ENCODE peak calls at places on chromosomes 12 and 14, in eight cellular contexts. Z is fibroblast of the aortic adventitia; H is GM13977; B is fibroblast of villous mesenchyme; N is fibroblast of gingiva; M is activated naive CD8-positive, alpha-beta T cell treated with anti-CD3 and anti-CD28 coated beads for 36 hours; L is cardiac fibroblast; C is stimulated activated CD8-positive, alpha-beta memory T cell treated with anti-CD3 and anti-CD28 coated beads, Interleukin-4, amount 100 ng/mL, for 1 hour. K is an unnamed sample.

GRCh38 chr12:47509398-47509851 is 196.4 kb downstream of the RPAP3 start:
- DNase-seq in Z (peak; percentile 87), H (no peak), B (peak; percentile 69), N (no peak), M (no peak), L (peak; percentile 6), C (no peak), K (peak; percentile 38)

GRCh38 chr12:106759526-106760183 is 14.8 kb upstream of the RIC8B start:
- DNase-seq in Z (peak; percentile 50), H (no peak), B (no peak), N (peak; percentile 6), M (no peak), L (no peak), C (no peak), K (no peak)

GRCh38 chr12:52212701-52213540 is 20.1 kb upstream of the KRT7 start:
- DNase-seq in Z (no peak), H (no peak), B (no peak), N (no peak), M (no peak), L (no peak), C (no peak), K (no peak)

GRCh38 chr14:29317423-29317822 is 550.8 kb downstream of the FOXG1 start:
- DNase-seq in Z (no peak), H (no peak), B (no peak), N (no peak), M (no peak), L (no peak), C (no peak), K (no peak)

GRCh38 chr14:55599250-55599879 is 19.4 kb downstream of the KTN1 start:
- DNase-seq in Z (no peak), H (no peak), B (peak; percentile 67), N (no peak), M (no peak), L (peak; percentile 29), C (no peak), K (no peak)

GRCh38 chr12:88579572-88579940 is 715 bp downstream of the KITLG start:
- DNase-seq in Z (no peak), H (peak; percentile 9), B (no peak), N (peak; percentile 13), M (no peak), L (no peak), C (no peak), K (peak; percentile 37)

GRCh38 chr14:91737619-91738018 is 5.7 kb upstream of the CATSPERB start:
- DNase-seq in Z (no peak), H (no peak), B (no peak), N (no peak), M (no peak), L (no peak), C (no peak), K (no peak)

GRCh38 chr14:55412686-55413085 is 1.1 kb upstream of the ATG14 start:
- DNase-seq in Z (peak; percentile 53), H (no peak), B (peak; percentile 45), N (no peak), M (no peak), L (no peak), C (no peak), K (no peak)

GRCh38 chr12:125657681-125658080 is 592.4 kb downstream of the AACS start:
- DNase-seq in Z (no peak), H (no peak), B (no peak), N (no peak), M (no peak), L (no peak), C (no peak), K (no peak)

GRCh38 chr12:118714051-118714460 is 267.3 kb upstream of the SRRM4 start:
- DNase-seq in Z (no peak), H (peak; percentile 68), B (no peak), N (no peak), M (no peak), L (no peak), C (no peak), K (no peak)

GRCh38 chr12:47247418-47247817 is 167.7 kb upstream of the AMIGO2 start:
- DNase-seq in Z (no peak), H (no peak), B (no peak), N (no peak), M (no peak), L (no peak), C (no peak), K (no peak)

GRCh38 chr12:26878661-26879119 is 45.7 kb upstream of the ITPR2 start:
- DNase-seq in Z (peak; percentile 76), H (peak; percentile 46), B (peak; percentile 27), N (no peak), M (no peak), L (peak; percentile 84), C (no peak), K (peak; percentile 26)

GRCh38 chr12:77113971-77114370 is 48.6 kb upstream of the E2F7 start:
- DNase-seq in Z (no peak), H (no peak), B (no peak), N (no peak), M (no peak), L (no peak), C (no peak), K (no peak)

K was measured in choroid plexus epithelial cell.